ENCODE peak calls at places on chromosomes 6 and 20, in four cellular contexts. X, I, W and U are unnamed samples.
A peak's percentile ranks its signal among the peaks of the same experiment; 100 is the strongest.

GRCh38 chr20:31721408-31722332 is 998 bp downstream of the BCL2L1 start:
- DNase-seq in X (peak; percentile 34), I (no peak), W (no peak), U (no peak)

GRCh38 chr6:140319209-140319608 is 944.8 kb upstream of the CITED2 start:
- DNase-seq in I (peak; percentile 72), W (no peak), X (no peak), U (peak; percentile 70)

GRCh38 chr20:11949711-11950110 is 32.0 kb downstream of the BTBD3 start:
- DNase-seq in I (no peak), X (no peak), W (no peak), U (no peak)

GRCh38 chr6:111781055-111781708 is 92.1 kb downstream of the FYN start:
- DNase-seq in W (no peak), X (no peak), I (peak; percentile 97), U (no peak)

GRCh38 chr6:166338854-166339253 is 3.5 kb downstream of the SFT2D1 start:
- DNase-seq in W (no peak), I (no peak), X (no peak), U (no peak)

GRCh38 chr20:51533291-51534172 is 9.0 kb downstream of the NFATC2 start:
- DNase-seq in X (no peak), W (peak; percentile 63), I (no peak), U (peak; percentile 59)

GRCh38 chr6:17220040-17220439 is 61.1 kb upstream of the RBM24 start:
- DNase-seq in X (no peak), I (peak; percentile 1), W (no peak), U (no peak)

GRCh38 chr6:124798942-124799496 is 163.2 kb upstream of the RNF217 start:
- DNase-seq in W (no peak), X (no peak), I (no peak), U (no peak)

GRCh38 chr20:64192406-64192805 is 28.2 kb downstream of the MYT1 start:
- DNase-seq in I (no peak), W (no peak), X (no peak), U (no peak)

GRCh38 chr6:135535989-135536414 is 38.5 kb upstream of the AHI1 start:
- DNase-seq in W (peak; percentile 12), I (peak; percentile 98), X (no peak), U (peak; percentile 92)
- TF ChIP-seq CTCF in W (peak; percentile 88), I (peak; percentile 61), X (peak; percentile 68), U (peak; percentile 66)

DNA sequence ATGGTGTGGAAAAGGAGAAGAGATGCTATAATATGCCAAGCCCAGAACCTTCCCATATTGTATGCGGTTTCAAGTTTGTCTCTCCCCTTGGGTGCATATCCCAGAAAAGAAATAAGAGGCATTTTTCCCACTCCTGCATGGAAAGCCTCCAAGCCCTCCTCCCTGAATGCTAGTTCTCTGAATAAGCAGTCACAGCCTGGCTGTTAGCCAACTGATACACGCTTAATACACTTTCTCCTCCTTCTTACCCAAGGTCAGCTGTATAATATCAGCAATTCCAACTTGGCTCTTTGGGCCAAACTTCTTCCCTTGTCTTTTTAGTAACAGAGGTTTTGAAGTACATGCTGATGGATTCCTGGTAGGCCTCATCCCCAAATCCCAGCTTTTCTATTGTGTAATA is 440.1 kb downstream of the EPHA7 start:
- DNase-seq in X (no peak), I (peak; percentile 19), W (no peak), U (peak; percentile 43)
- H3K4me3 ChIP-seq in X (no peak overlapping the region), I (no peak overlapping the region), W (no peak overlapping the region), U (no peak overlapping the region)

GRCh38 chr6:37077459-37078296 is 72.2 kb downstream of the FGD2 start:
- DNase-seq in X (peak; percentile 86), W (no peak), I (peak; percentile 97), U (peak; percentile 86)

GRCh38 chr6:37069639-37070038 is 64.2 kb downstream of the FGD2 start:
- DNase-seq in W (no peak), I (no peak), X (no peak), U (no peak)

GRCh38 chr6:37068523-37069270 is 63.2 kb downstream of the FGD2 start:
- DNase-seq in W (no peak), I (no peak), X (peak; percentile 36), U (no peak)

GRCh38 chr6:37074053-37074827 is 68.8 kb downstream of the FGD2 start:
- DNase-seq in W (peak; percentile 44), X (peak; percentile 77), I (peak; percentile 79), U (no peak)

DNA sequence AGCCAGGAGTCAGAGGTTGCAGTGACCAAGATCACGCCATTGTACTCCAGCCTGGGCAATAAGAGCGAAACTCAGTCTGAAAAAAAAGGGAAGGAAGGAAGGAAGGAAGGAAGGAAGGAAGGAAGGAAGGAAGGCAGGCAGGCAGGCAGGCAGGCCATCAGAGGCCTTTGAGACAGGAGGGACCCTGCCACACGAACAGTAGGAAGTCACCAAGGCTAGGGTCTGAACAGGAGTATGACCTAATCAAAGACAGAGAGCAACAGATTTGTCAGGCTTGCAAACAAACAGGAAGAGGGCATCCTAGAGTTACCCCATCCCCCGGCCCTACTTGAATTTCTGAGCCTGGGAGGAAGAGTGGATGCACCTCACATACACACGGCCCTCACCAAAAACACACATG is 67.1 kb downstream of the FGD2 start:
- DNase-seq in W (no peak), X (no peak), I (no peak), U (no peak)
- TF ChIP-seq CTCF in W (no peak), X (no peak), I (no peak), U (no peak)

DNA sequence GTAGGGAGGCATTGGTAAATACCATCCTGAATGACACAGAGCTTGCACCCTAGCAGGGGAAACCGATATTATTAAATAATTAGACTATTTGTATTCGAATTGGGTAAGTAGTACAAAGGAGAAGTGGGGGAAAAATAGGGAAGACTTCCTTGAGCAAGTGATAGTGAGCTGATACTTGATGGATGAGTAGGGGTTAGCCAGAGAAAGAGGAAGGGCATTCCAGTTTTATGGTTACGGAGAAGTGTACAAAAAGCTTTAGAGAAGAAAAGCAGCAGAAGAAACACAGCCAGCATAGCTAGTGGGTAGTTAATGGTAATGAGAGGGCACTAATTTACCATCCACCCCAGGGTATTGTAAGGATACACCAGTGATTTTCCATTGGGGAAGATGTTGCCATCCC is 1.6 kb downstream of the RIOK1 start:
- DNase-seq in I (no peak), X (no peak), W (no peak), U (no peak)
- H3K4me3 ChIP-seq in I (peak overlapping the region; percentile 2), X (peak overlapping the region; percentile 96), W (peak overlapping the region; percentile 80), U (no peak overlapping the region)

GRCh38 chr6:32153252-32153834 is 598 bp upstream of the PPT2 start:
- DNase-seq in X (peak; percentile 34), W (peak; percentile 75), I (peak; percentile 35), U (no peak)
- TF ChIP-seq CTCF in X (peak; percentile 13), W (peak; percentile 45), I (peak; percentile 45), U (peak; percentile 27)

DNA sequence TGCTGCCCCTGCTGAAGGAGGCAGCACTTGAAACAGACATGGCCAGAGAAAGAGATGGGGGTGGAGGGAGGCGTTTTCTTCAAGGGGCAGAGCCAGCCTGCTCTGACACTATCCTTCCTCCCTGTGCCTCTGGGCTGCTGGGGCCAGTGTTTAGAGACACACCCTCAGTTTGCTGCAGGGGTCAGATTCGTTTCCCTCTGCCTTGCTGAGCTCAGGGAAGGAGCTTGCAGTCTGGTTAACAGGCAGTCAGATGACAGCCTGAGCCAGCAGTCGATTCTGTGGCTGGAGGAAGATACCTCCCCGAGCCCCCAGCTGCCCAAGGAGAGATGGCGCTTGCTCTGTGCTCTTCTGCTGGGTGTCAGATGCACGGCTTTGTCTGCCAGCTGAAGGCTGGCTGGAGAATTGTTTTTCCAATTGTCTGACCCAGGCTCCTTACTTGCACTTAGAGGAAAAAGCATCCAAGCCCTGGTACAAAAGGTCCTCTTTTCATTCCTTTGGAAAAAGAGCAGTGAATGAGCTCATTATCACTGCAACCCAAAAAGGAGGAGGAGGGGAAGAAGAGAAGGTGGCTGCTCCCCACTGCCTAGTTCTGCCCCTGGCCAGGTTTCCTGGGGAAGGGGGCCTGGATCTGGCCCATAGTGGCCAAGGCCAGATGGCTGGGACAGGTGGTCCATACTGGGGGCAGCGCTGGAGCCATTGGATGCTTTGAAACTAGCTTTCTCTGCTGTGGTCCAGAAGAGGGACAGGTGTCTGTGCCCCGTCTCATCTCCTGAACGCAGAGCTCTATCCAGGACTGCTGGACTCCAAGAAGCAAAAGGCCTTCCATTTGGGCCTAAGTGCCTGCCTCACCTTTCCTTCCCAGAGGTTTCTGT is 88.2 kb downstream of the TCP11 start:
- DNase-seq in W (no peak), X (peak; percentile 37), I (peak; percentile 30), U (peak; percentile 35)
- H3K4me3 ChIP-seq in W (no peak overlapping the region), X (no peak overlapping the region), I (no peak overlapping the region), U (no peak overlapping the region)

DNA sequence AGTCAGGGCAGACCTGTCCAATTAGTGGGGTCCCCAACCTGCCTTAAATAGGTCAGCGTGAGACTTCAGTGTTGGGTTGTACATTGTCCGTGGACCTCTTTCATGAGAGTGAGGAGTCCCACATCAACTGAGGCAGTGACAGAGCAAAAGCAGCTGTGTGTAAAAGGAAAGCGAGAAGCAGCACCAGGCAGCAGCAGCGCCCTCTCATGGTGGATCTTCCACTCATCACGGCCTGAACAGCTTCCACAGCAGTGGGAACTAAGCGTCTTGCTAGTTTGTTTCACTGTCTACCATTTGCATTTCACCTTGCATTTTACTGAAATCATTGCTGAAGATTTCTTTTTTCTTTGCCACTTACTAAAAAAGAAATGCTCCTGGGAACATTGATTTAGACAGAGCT is 333.8 kb downstream of the PKHD1 start:
- DNase-seq in I (no peak), X (no peak), W (peak; percentile 0), U (no peak)
- TF ChIP-seq CTCF in I (no peak), X (peak; percentile 5), W (peak; percentile 37), U (peak; percentile 5)

GRCh38 chr6:136922680-136922996 is 537 bp downstream of the SLC35D3 start:
- DNase-seq in X (no peak), W (no peak), I (no peak), U (no peak)
- H3K4me3 ChIP-seq in X (peak overlapping the region; percentile 69), W (no peak overlapping the region), I (peak overlapping the region; percentile 56), U (no peak overlapping the region)

GRCh38 chr20:43681468-43681942 is 14.6 kb downstream of the MYBL2 start:
- DNase-seq in W (no peak), I (no peak), X (no peak), U (no peak)
- TF ChIP-seq CTCF in W (no peak), I (no peak), X (no peak), U (no peak)

DNA sequence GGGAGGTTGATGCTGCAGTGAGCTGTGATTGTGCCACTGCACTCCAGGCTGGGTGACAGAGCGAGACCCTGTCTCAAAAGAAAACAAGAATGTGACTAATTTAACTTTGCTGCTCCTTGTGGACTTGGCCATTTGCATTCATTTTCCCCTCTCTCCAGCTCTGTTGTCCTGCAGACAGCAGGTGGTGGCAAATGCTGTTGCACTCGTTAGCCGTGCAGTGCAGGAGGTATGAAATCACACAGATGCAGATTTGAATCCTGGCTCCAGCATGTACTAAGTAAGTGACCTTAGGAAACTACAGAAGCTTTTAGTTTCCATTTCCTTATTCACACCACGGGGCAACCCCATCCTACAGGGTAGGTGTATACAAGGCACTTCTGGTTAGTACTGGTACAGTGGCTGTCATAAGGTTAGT is 9.6 kb upstream of the BEND3 start:
- DNase-seq in X (no peak), I (no peak), W (no peak), U (no peak)
- H3K4me3 ChIP-seq in X (no peak overlapping the region), I (no peak overlapping the region), W (no peak overlapping the region), U (no peak overlapping the region)